ENCODE peak calls at places on chromosomes 12 and 14, in four cellular contexts. S is fibroblast of lung, T is GM12878, Q is uterus. X is an unnamed sample.

GRCh38 chr12:112140728-112141127 is 15.4 kb downstream of the TRAFD1 start:
- DNase-seq in S (no peak), T (no peak), Q (no peak), X (no peak)

GRCh38 chr14:38202444-38203191 is 5.1 kb upstream of the SSTR1 start:
- DNase-seq in S (no peak), T (no peak), Q (no peak), X (no peak)

GRCh38 chr12:113232787-113233585 is 11.7 kb downstream of the TPCN1 start:
- DNase-seq in S (no peak), T (peak; percentile 69), Q (no peak), X (peak; percentile 67)

GRCh38 chr12:101924647-101925046 is 47.3 kb downstream of the DRAM1 start:
- DNase-seq in S (no peak), T (no peak), Q (no peak), X (no peak)

GRCh38 chr14:58298477-58298879 is at the start of gene ARID4A:
- DNase-seq in S (no peak), T (no peak), Q (peak; percentile 85), X (no peak)

GRCh38 chr12:1839464-1839863 is 19.1 kb downstream of the LRTM2 start:
- DNase-seq in S (no peak), T (no peak), Q (no peak), X (no peak)

GRCh38 chr12:31471061-31471460 is 119.9 kb downstream of the DENND5B start:
- DNase-seq in S (no peak), T (no peak), Q (no peak), X (no peak)

GRCh38 chr14:54572316-54572715 is 5.4 kb downstream of the SAMD4A start:
- DNase-seq in S (peak; percentile 58), T (no peak), Q (no peak), X (peak; percentile 55)

GRCh38 chr14:54108481-54109471 is 152.2 kb upstream of the BMP4 start:
- DNase-seq in S (peak; percentile 47), T (no peak), Q (no peak), X (no peak)

GRCh38 chr14:78450945-78451344 is 280.8 kb downstream of the NRXN3 start:
- DNase-seq in S (no peak), T (no peak), Q (no peak), X (no peak)

GRCh38 chr12:119620490-119620889 is 26.9 kb downstream of the TMEM233 start:
- DNase-seq in S (no peak), T (no peak), Q (no peak), X (no peak)

GRCh38 chr14:72558721-72559120 is 335.2 kb downstream of the DPF3 start:
- DNase-seq in S (peak; percentile 76), T (no peak), Q (no peak), X (no peak)

DNA sequence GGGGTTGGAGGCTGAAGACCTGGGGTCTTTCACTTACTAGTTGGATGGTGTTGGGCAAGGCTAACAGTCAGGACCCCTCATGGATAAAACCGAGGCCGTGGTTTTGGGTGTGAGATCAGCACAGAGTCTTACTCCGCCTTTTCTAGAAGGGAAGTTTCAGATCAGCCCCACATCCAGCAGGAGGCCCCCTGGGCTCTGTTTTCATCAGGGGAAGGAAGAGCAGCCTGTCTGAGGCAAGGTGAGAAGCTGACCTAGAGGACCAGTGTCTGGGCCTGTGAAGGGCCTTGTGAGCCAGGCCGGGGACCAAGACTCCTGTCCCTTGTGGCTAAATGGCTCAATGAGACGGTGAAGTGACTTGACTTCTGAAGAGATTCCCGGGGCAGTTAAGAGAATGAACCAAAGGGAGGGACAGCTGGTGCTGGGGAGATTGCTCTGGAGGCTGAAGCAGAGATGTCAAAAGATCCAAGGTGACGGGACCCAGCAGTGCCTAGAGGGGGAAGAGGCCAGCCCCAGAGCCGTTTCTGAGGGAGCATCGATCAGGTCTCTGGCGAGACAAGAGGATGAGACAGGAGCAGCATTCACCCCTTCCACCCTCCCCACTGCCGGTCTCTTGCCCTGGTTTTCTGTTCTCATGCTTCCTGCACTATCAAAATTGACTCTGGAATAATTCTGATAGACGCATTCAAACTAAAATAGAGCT is 40.1 kb upstream of the TSPAN9 start:
- DNase-seq in S (no peak), T (no peak), Q (no peak), X (no peak)
- H3K4me1 ChIP-seq in S (no peaks in the 10 kb centered on the region), T (no peaks in the 10 kb centered on the region), Q (no peaks in the 10 kb centered on the region), X (no peaks in the 10 kb centered on the region)

DNA sequence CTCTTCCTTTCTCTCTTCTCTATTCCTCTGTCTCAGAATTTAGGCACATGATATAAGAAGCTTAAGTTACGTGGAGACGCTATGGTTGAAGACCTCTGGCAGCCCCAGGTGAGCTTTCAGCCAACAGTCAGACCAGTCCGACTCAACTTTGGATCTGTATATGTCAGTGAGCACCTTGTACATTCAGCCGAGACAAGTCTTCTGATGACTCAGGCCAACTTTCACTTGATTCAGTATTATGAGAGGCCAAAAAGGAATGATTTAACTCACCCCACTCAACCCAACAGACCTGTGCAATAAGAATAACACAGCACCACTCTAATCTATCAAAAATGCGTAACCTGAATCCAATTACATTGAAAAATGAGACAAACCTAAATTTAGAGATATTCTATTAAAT is 47.5 kb upstream of the FOXG1 start:
- DNase-seq in S (no peak), T (no peak), Q (no peak), X (no peak)
- H3K4me1 ChIP-seq in S (no peaks in the 10 kb centered on the region), T (no peaks in the 10 kb centered on the region), Q (no peaks in the 10 kb centered on the region), X (no peaks in the 10 kb centered on the region)

GRCh38 chr14:35335388-35336092 is 43.4 kb downstream of the PSMA6 start:
- DNase-seq in S (peak; percentile 45), T (no peak), Q (peak; percentile 72), X (no peak)

GRCh38 chr14:35333797-35334743 is 41.9 kb downstream of the PSMA6 start:
- DNase-seq in S (no peak), T (no peak), Q (no peak), X (no peak)

GRCh38 chr14:35331605-35332516 is 39.7 kb downstream of the PSMA6 start:
- DNase-seq in S (peak; percentile 75), T (no peak), Q (no peak), X (no peak)

GRCh38 chr14:35333347-35333730 is 41.2 kb downstream of the PSMA6 start:
- DNase-seq in S (no peak), T (no peak), Q (no peak), X (no peak)

GRCh38 chr14:35332517-35333346 is 40.5 kb downstream of the PSMA6 start:
- DNase-seq in S (peak; percentile 42), T (no peak), Q (no peak), X (no peak)
- H3K4me1 ChIP-seq in S (peaks cover 19% of the 10 kb centered on the region), T (peaks cover 27% of the 10 kb centered on the region), Q (peaks cover 19% of the 10 kb centered on the region), X (peaks cover 9% of the 10 kb centered on the region)

DNA sequence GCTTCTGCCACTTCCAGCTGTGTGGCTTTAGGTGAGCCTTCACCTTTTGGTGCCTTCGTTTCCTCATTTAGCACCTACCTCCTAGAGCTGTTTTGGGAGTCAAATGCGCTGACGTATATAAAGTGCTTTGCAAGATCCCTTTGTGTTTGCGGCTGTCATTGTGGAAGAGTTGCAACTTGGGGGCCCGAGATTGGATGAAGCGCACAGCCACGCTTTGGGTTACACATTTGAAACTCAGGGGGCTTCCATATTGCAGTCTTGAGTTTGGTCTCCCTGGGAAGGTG is 631 bp upstream of the ARL6IP4 start:
- DNase-seq in S (no peak), T (no peak), Q (no peak), X (no peak)
- H3K4me1 ChIP-seq in S (peaks cover 34% of the 10 kb centered on the region), T (peaks cover 30% of the 10 kb centered on the region), Q (peaks cover 5% of the 10 kb centered on the region), X (peaks cover 2% of the 10 kb centered on the region)

GRCh38 chr12:88411689-88412088 is 168.6 kb downstream of the KITLG start:
- DNase-seq in S (no peak), T (no peak), Q (no peak), X (no peak)
- H3K4me1 ChIP-seq in S (no peaks in the 10 kb centered on the region), T (no peaks in the 10 kb centered on the region), Q (no peaks in the 10 kb centered on the region), X (no peaks in the 10 kb centered on the region)

DNA sequence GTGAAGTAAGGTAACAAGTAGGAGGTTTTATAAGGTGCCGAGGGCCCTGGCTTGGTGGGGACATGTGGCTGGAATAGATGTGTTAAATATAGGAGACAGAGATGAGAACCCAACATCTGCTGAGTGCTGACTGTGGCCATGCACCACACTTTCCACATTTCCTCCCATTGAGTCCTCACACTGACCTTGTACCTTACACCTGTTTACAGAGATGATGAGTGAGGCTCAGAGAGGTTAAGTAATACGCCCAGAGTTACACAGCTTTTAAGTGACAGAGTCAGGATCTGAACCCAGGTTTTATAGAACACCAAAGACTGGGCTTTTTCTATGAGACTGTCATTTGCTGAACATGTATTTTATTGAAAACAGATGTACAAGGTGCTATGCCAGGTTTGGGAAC is 70.8 kb upstream of the LTA4H start:
- DNase-seq in S (no peak), T (no peak), Q (no peak), X (no peak)
- H3K4me1 ChIP-seq in S (no peaks in the 10 kb centered on the region), T (no peaks in the 10 kb centered on the region), Q (no peaks in the 10 kb centered on the region), X (no peaks in the 10 kb centered on the region)

DNA sequence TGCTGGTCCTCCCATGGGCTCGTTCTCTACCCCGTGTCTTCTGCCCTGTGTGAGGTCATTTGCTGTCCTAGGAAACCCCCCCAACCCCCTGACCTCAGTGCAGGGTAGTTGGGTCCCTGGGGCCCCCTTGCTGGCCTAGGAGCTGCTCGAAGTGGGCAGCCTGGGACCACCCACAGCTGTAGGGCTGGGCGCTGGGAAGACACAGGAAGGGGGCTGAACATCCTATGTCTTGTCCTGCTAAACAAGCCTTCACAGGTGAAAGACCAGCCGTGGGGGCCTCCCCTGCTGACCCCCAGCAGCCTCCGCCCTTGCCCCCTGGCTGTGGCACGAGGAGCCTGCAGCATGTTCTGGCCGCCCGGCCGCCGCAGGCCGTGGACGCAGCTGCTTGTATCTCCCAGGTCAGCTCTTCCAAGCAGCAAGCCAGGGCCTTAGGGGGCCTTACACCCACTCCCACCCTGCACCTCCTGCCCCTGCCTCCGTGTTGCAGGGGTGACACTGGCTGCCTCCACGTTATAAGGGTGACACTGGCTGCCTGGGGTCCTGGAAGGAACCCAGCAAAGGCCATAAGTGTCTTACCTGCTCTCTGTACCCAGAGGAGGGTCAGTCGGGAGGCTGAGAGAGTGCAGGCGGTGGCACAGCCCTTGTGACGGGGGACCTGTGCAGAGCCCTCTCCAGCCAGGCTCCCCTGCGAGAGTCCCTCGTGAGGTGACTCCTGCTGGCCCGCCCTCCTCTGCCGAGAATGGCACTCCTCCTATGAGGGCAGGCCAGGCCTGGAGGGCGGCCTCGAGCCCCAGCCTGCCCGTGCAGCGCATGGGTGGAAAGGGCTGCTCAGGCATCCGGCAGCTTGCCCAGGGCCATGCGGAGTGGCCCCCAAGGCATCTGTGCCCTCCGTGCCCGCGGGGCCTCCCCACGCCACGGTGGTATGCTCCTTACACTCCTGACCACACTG is 11.5 kb upstream of the TEX22 start:
- DNase-seq in S (no peak), T (no peak), Q (no peak), X (no peak)
- H3K4me1 ChIP-seq in S (no peaks in the 10 kb centered on the region), T (no peaks in the 10 kb centered on the region), Q (no peaks in the 10 kb centered on the region), X (no peaks in the 10 kb centered on the region)

DNA sequence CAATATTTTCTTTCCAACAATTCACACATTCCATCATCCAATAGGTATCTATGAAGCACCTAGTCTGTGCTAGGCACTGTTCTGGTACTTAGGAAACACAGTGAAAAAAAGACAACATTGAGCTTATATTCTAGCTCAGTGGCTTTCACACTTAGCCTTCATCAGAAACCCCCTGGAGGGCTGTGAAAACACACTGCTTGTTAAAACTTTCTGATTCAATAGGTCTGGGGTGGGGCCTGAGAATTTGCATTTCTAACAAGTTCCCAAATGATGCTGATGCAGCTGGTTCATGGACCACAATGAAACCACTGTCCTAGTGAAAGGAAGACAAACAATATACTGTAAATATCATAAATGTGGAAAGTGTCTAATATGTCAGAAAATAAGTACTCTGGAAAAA is 5.9 kb downstream of the VTI1B start:
- DNase-seq in S (no peak), T (peak; percentile 44), Q (no peak), X (no peak)
- H3K4me1 ChIP-seq in S (peaks cover 2% of the 10 kb centered on the region), T (peaks cover 21% of the 10 kb centered on the region), Q (peaks cover 11% of the 10 kb centered on the region), X (no peaks in the 10 kb centered on the region)